ENCODE peak calls at places on chromosome 2, in five cellular contexts. J is cardiac muscle cell, G is heart right ventricle, V is lower leg skin, K is fibroblast of the aortic adventitia. A is an unnamed sample.
A peak's percentile ranks its signal among the peaks of the same experiment; 100 is the strongest.

GRCh38 chr2:176129013-176129796 is at the start of gene HOXD8:
- DNase-seq in J (peak; percentile 52), G (peak; percentile 43), V (no peak), K (peak; percentile 26), A (no peak)

GRCh38 chr2:1487758-1488715 is 74.8 kb downstream of the TPO start:
- DNase-seq in J (no peak), G (no peak), V (no peak), K (no peak), A (no peak)

GRCh38 chr2:118510807-118511206 is 336.6 kb downstream of the EN1 start:
- DNase-seq in J (no peak), G (no peak), V (no peak), K (no peak), A (no peak)

GRCh38 chr2:150909613-150910012 is 352.1 kb downstream of the RBM43 start:
- DNase-seq in J (no peak), G (no peak), V (no peak), K (no peak), A (no peak)

GRCh38 chr2:84498150-84498799 is 18.0 kb upstream of the DNAH6 start:
- DNase-seq in J (no peak), G (no peak), V (no peak), K (no peak), A (no peak)

GRCh38 chr2:44974064-44974715 is 32.7 kb downstream of the SIX3 start:
- DNase-seq in J (peak; percentile 50), G (no peak), V (no peak), K (peak; percentile 70), A (no peak)

GRCh38 chr2:224126001-224126400 is 86.9 kb upstream of the SERPINE2 start:
- DNase-seq in J (no peak), G (peak; percentile 53), V (no peak), K (no peak), A (no peak)

GRCh38 chr2:161976300-161976699 is 97.7 kb downstream of the DPP4 start:
- DNase-seq in J (peak; percentile 23), G (no peak), V (no peak), K (no peak), A (no peak)

GRCh38 chr2:36326286-36326685 is 29.3 kb upstream of the CRIM1 start:
- DNase-seq in J (no peak), G (no peak), V (no peak), K (no peak), A (no peak)

GRCh38 chr2:201779996-201780673 is 598 bp downstream of the ALS2 start:
- DNase-seq in J (peak; percentile 27), G (no peak), V (peak; percentile 22), K (peak; percentile 25), A (peak; percentile 35)

GRCh38 chr2:191050640-191050987 is 36.6 kb upstream of the STAT1 start:
- DNase-seq in J (peak; percentile 70), G (no peak), V (no peak), K (peak; percentile 83), A (no peak)

GRCh38 chr2:177618270-177619253 is 226.0 kb downstream of the AGPS start:
- DNase-seq in J (peak; percentile 89), G (peak; percentile 90), V (peak; percentile 90), K (peak; percentile 85), A (peak; percentile 94)

DNA sequence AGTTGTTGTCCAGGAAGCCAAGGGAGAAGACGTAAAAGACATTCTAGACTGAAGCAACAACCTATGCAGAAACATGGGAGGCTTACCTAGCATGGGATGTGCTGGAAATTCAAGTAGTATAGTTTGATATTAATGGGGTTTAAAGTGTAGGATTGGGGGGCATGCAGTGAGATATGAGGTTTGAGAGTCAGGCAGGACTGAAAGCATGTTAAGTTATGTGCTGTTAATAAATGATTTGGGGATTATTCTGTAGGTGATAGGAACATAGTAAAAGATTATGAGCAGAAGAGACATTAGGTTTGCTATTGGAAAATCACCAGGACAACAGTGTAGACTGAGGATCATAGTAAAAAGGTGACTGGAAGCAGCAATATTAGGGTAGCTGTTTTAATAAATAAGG is 3.2 kb downstream of the EHBP1 start:
- DNase-seq in J (no peak), G (no peak), V (no peak), K (no peak), A (no peak)
- H3K4me3 ChIP-seq in J (no peak overlapping the region), G (no peak overlapping the region), V (no peak overlapping the region), K (peak overlapping the region; percentile 82), A (no peak overlapping the region)

GRCh38 chr2:3345621-3346020 is 32.0 kb downstream of the EIPR1 start:
- DNase-seq in J (no peak), G (no peak), V (no peak), K (no peak), A (no peak)
- H3K4me3 ChIP-seq in J (no peak overlapping the region), G (no peak overlapping the region), V (no peak overlapping the region), K (no peak overlapping the region), A (no peak overlapping the region)

DNA sequence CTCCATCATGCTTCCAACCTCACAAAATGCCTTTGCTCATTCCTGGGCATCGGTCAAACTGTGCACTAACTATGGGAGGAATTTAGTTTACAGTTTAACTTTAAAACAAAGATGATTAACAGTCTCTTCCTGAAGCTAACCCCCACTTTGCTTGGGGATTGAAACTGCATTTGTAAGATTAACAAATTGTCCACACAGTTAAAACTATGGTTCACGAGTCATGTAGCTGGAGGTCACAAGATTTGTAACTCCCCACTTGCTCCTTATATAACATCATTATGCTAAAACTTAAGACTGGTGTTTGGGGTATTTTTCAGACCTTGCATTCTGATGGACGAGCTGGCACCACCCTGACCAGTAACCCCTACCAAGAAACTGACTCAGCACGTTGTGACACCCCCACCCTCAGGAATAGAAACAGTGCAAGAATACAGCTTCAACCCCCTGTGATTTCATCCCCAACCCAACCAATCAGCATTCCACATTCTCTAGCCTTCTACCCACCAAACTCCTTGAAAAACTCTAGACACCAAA is 252.3 kb downstream of the MBD5 start:
- DNase-seq in J (no peak), G (no peak), V (no peak), K (peak; percentile 21), A (no peak)
- H3K4me3 ChIP-seq in J (no peak overlapping the region), G (no peak overlapping the region), V (no peak overlapping the region), K (no peak overlapping the region), A (no peak overlapping the region)

DNA sequence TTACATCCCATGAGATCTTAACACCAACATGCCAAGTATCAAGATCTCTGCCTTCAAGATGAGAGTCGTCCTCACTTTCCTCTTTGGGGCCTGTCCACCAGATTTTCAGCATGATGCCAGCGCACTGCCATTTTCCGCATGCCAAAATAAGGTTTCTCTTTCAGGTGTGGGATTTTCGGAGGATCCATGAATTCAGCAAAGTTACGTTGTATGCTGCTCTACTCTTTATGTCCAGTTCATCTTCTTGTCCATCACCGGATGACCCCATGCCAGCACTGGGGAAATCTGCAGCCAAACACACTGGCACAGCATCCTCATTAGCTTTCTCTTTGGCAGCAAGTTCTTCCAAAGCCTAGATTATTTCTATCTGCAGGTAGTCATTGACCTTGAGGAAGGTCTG is 4.9 kb upstream of the HAAO start:
- DNase-seq in J (no peak), G (no peak), V (no peak), K (no peak), A (no peak)
- H3K4me3 ChIP-seq in J (no peak overlapping the region), G (no peak overlapping the region), V (no peak overlapping the region), K (no peak overlapping the region), A (no peak overlapping the region)

DNA sequence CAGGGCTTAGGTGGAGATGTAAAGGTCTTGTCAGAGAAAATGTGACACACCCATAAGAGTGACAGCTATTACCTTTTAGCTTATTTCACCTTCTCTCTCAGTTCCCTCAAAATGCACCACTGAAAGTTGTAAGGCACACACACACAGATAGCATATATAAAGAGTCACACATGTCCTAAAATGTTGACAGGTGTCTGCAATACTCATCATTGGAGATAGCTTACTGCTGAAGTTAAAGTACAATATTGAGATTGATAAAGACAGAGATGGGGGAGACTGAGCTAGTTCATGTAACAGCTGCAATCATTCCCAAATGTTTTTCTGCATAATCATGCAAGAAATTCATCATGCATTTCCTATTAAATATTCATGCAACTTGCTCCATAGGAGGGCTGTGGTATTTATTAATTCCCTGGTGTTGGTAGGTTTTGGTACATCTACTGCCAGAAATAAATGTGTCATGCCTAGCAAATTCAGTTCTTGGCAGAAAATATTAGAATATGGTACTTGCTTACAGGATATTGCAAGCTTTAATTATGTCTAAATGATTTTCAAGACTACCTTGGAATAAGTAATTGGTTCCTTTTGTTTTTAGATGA is 118.8 kb upstream of the RBMS1 start:
- DNase-seq in J (peak; percentile 36), G (no peak), V (no peak), K (peak; percentile 87), A (no peak)
- H3K4me3 ChIP-seq in J (no peak overlapping the region), G (no peak overlapping the region), V (no peak overlapping the region), K (no peak overlapping the region), A (no peak overlapping the region)

GRCh38 chr2:46378616-46379015 is 81.4 kb downstream of the EPAS1 start:
- DNase-seq in J (no peak), G (no peak), V (no peak), K (no peak), A (no peak)
- H3K4me3 ChIP-seq in J (no peak overlapping the region), G (no peak overlapping the region), V (no peak overlapping the region), K (no peak overlapping the region), A (no peak overlapping the region)

GRCh38 chr2:60885683-60886082 is 4.3 kb downstream of the REL start:
- DNase-seq in J (no peak), G (no peak), V (no peak), K (no peak), A (no peak)
- H3K4me3 ChIP-seq in J (no peak overlapping the region), G (no peak overlapping the region), V (no peak overlapping the region), K (no peak overlapping the region), A (no peak overlapping the region)

GRCh38 chr2:86186431-86186830 is 8.8 kb downstream of the IMMT start:
- DNase-seq in J (no peak), G (no peak), V (no peak), K (no peak), A (no peak)

GRCh38 chr2:86189782-86190416 is 5.4 kb downstream of the IMMT start:
- DNase-seq in J (no peak), G (no peak), V (no peak), K (no peak), A (no peak)

DNA sequence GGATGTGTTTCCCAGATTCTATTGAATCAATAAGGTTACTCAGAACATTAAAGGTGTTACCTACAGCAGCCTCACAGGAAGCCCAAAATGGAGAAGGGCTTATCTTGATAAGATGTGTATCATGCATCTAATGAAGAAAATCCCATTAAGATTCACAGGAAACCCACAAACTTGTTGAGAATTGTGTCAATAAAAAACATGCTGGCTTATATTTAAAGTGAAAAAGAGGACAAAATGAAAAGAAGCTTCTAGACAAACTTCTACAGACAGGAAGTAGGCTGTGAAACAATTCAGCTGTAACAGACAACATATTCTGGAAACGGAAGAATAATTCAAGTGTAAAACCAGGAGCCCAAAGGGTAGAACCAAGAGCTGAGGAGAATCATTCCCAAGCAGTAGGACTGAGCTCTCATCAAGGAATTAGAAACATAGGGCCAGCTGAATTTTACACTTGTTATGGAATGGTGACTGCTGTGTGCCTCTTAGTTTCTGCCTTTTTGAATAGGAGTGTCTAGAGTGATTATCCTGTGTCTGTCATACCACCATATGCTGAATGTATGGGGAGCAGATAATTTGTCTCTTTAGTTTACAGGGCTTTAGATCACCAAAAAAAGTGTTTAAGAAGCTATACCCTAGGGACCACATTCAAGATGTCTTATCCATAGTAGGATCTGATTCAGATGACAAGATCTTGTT is 9.6 kb downstream of the IMMT start:
- DNase-seq in J (no peak), G (no peak), V (no peak), K (no peak), A (no peak)
- H3K4me3 ChIP-seq in J (no peak overlapping the region), G (no peak overlapping the region), V (no peak overlapping the region), K (no peak overlapping the region), A (no peak overlapping the region)

GRCh38 chr2:467892-468630 is 180.2 kb upstream of the ALKAL2 start:
- DNase-seq in J (no peak), G (no peak), V (no peak), K (no peak), A (no peak)
- H3K4me3 ChIP-seq in J (peak overlapping the region; percentile 10), G (no peak overlapping the region), V (no peak overlapping the region), K (no peak overlapping the region), A (peak overlapping the region; percentile 22)

A was measured in tibial artery.